ENCODE peak calls at places on chromosomes 13 and 19, in seven cellular contexts. Z is type B pancreatic cell, V is heart left ventricle, P is AG09309, M is AG09319, H is psoas muscle, O is coronary artery. J is an unnamed sample.

GRCh38 chr13:114012141-114012540 is 38.3 kb upstream of the C13orf46 start:
- DNase-seq in Z (no peak), V (peak; percentile 11), P (no peak), M (no peak), H (no peak), O (no peak), J (no peak)

GRCh38 chr13:68927387-68928026 is 1180.1 kb upstream of the ATXN8OS start:
- DNase-seq in Z (no peak), V (no peak), P (no peak), M (no peak), H (no peak), O (no peak), J (no peak)

GRCh38 chr13:52109096-52109495 is 19.8 kb downstream of the NEK5 start:
- DNase-seq in Z (no peak), V (no peak), P (no peak), M (no peak), H (no peak), O (no peak), J (no peak)

GRCh38 chr19:13953021-13953531 is 767 bp downstream of the DCAF15 start:
- DNase-seq in Z (no peak), V (no peak), P (peak; percentile 29), M (peak; percentile 31), H (no peak), O (no peak), J (peak; percentile 13)

GRCh38 chr13:43686557-43686956 is 100.2 kb downstream of the ENOX1 start:
- DNase-seq in Z (no peak), V (peak; percentile 77), P (no peak), M (peak; percentile 10), H (peak; percentile 44), O (no peak), J (no peak)

GRCh38 chr19:19405919-19406877 is 723 bp downstream of the GATAD2A start:
- DNase-seq in Z (no peak), V (peak; percentile 56), P (no peak), M (no peak), H (peak; percentile 62), O (peak; percentile 82), J (peak; percentile 74)

GRCh38 chr19:10872551-10873107 is 1.3 kb downstream of the CARM1 start:
- DNase-seq in Z (no peak), V (no peak), P (no peak), M (no peak), H (no peak), O (no peak), J (peak; percentile 71)

GRCh38 chr19:46131485-46132143 is 7.1 kb upstream of the IGFL3 start:
- DNase-seq in Z (no peak), V (no peak), P (no peak), M (no peak), H (no peak), O (no peak), J (no peak)

GRCh38 chr19:18807861-18808331 is 16.8 kb upstream of the COMP start:
- DNase-seq in Z (no peak), V (no peak), P (peak; percentile 60), M (no peak), H (peak; percentile 61), O (no peak), J (no peak)

GRCh38 chr13:63864171-63864902 is 2448.7 kb upstream of the PCDH20 start:
- DNase-seq in Z (no peak), V (no peak), P (no peak), M (no peak), H (no peak), O (no peak), J (no peak)

GRCh38 chr13:46267166-46267565 is 55.4 kb downstream of the LRRC63 start:
- DNase-seq in Z (no peak), V (no peak), P (no peak), M (no peak), H (no peak), O (no peak), J (no peak)

GRCh38 chr13:103282571-103283450 is 216.6 kb upstream of the SLC10A2 start:
- DNase-seq in Z (no peak), V (no peak), P (no peak), M (no peak), H (no peak), O (no peak), J (no peak)

GRCh38 chr19:38402967-38403674 is at the start of gene FAM98C:
- DNase-seq in Z (peak; percentile 99), V (peak; percentile 97), P (peak; percentile 78), M (peak; percentile 90), H (peak; percentile 96), O (peak; percentile 98), J (no peak)

GRCh38 chr19:10654610-10655456 is 687 bp downstream of the ILF3 start:
- DNase-seq in Z (peak; percentile 85), V (peak; percentile 63), P (no peak), M (no peak), H (no peak), O (peak; percentile 83), J (peak; percentile 69)

GRCh38 chr19:45130888-45131615 is 29.7 kb downstream of the NKPD1 start:
- DNase-seq in Z (no peak), V (no peak), P (no peak), M (no peak), H (no peak), O (no peak), J (no peak)

GRCh38 chr19:16376241-16376640 is 51.6 kb downstream of the KLF2 start:
- DNase-seq in Z (no peak), V (peak; percentile 59), P (no peak), M (no peak), H (no peak), O (no peak), J (no peak)

GRCh38 chr19:16377521-16377920 is 52.9 kb downstream of the KLF2 start:
- DNase-seq in Z (no peak), V (no peak), P (no peak), M (no peak), H (peak; percentile 67), O (no peak), J (no peak)

GRCh38 chr19:16375936-16376185 is 51.2 kb downstream of the KLF2 start:
- DNase-seq in Z (no peak), V (no peak), P (no peak), M (no peak), H (no peak), O (no peak), J (no peak)

GRCh38 chr19:16375157-16375935 is 50.7 kb downstream of the KLF2 start:
- DNase-seq in Z (no peak), V (no peak), P (no peak), M (no peak), H (no peak), O (no peak), J (peak; percentile 2)

GRCh38 chr19:16376649-16377048 is 52.0 kb downstream of the KLF2 start:
- DNase-seq in Z (no peak), V (no peak), P (no peak), M (no peak), H (no peak), O (no peak), J (peak; percentile 60)
- TF ChIP-seq CTCF in Z (peak; percentile 65), V (no peak), P (peak; percentile 28), M (peak; percentile 24), H (peak; percentile 27), O (no peak), J (peak; percentile 73)

DNA sequence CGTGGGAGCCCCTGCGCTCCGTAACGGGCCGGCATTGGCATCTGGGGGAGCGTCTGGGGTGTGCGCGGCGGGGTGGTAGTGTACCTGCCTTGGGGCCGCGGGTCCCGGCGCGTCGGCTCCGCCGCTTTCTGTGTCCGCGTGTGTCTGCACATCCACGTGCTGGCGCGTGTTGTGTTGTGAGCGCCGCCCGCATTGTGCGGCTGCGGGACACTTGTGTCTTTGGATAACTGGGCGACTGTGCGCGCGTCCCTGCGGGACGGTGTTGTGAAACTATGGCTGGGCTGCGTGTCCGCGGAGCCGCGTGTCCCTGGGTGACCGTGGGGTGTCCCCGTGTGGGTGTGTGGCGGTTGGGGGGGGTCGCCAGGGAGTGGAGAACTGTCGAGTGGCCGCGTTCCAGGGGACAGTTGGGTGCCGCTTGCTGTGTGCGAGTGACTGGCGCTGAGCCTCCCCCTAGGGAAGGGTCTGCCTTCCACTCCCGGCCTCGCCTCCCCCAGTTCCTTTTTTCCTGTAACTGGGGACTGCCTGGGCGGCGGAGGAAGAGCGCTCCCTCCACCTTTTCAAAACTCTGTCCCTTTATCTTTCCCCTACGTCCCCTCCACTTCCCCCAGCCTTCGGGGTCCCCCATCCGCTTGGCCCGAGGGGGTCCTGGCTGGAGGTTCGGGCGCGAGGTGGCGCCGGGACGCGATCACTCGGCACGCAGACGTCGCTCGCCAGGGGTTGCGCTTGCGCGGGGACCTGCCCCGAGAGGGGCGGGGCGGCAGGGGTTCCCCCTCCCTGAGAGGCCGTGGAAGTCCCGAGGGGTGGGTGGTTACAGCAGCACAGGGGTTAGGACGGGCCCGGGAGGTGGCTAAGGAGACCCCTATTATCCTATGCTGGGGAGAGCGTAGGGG is 5.6 kb upstream of the NFIC start:
- DNase-seq in Z (no peak), V (peak; percentile 89), P (no peak), M (no peak), H (peak; percentile 72), O (peak; percentile 86), J (peak; percentile 75)
- TF ChIP-seq CTCF in Z (no peak), V (peak; percentile 49), P (peak; percentile 13), M (peak; percentile 30), H (peak; percentile 7), O (no peak), J (no peak)

DNA sequence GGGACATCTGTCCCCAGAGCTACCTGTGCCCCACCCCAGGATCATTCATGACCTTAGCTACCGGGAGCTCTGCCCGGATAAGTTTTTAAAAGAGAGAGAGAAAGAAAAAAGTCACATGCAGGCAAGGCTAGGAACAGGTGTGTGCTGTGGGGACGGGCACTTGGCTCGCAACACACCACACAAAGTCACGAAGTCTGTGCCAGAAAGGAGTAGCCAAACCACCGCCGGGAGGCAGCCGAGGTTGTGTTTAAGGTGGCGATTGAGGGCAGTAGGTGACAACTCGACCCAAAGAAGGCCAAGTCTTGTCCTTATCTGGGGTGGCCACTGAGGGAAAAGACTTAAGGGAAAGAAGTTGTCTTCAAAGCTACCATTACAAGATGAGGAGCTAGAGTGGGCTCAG is 4.6 kb upstream of the TSHZ3 start:
- DNase-seq in Z (no peak), V (no peak), P (no peak), M (no peak), H (no peak), O (no peak), J (peak; percentile 21)
- TF ChIP-seq CTCF in Z (no peak), V (no peak), P (no peak), M (no peak), H (no peak), O (no peak), J (no peak)

GRCh38 chr13:70310720-70311119 is 202.5 kb upstream of the KLHL1 start:
- DNase-seq in Z (no peak), V (peak; percentile 15), P (no peak), M (no peak), H (no peak), O (no peak), J (no peak)
- TF ChIP-seq CTCF in Z (peak; percentile 73), V (no peak), P (no peak), M (no peak), H (no peak), O (no peak), J (no peak)

J was measured in activated CD8-positive, alpha-beta T cell treated with anti-CD3 and anti-CD28 coated beads for 36 hours.